ENCODE peak calls at places on chromosomes 16 and 17, in ten cellular contexts. One of them, this sample, is unnamed.

GRCh38 chr17:2388705-2389099 is 12.2 kb downstream of the MNT start:
- DNase-seq in GM03348: no peak
- DNase-seq in cardiac fibroblast: no peak
- DNase-seq in stimulated activated CD4-positive, alpha-beta T cell treated with anti-CD3 and anti-CD28 coated beads, Interleukin-1b, Interleukin-23, amount 100 ng/mL, for 1 hour: no peak
- DNase-seq in stimulated activated CD8-positive, alpha-beta memory T cell treated with anti-CD3 and anti-CD28 coated beads, Interleukin-15, amount 100 ng/mL, for 24 hours: no peak
- DNase-seq in mucosa of descending colon: no peak
- DNase-seq in iPS-NIHi11: no peak
- DNase-seq in left cardiac atrium: no peak
- DNase-seq in EH: no peak
- DNase-seq in pancreas: peak
- DNase-seq in this sample: no peak

GRCh38 chr16:86567701-86568571 is 1.3 kb downstream of the FOXC2 start:
- DNase-seq in pancreas: no peak
- DNase-seq in iPS-NIHi11: peak
- DNase-seq in EH: peak
- DNase-seq in GM03348: peak
- DNase-seq in stimulated activated CD4-positive, alpha-beta T cell treated with anti-CD3 and anti-CD28 coated beads, Interleukin-1b, Interleukin-23, amount 100 ng/mL, for 1 hour: no peak
- DNase-seq in left cardiac atrium: no peak
- DNase-seq in stimulated activated CD8-positive, alpha-beta memory T cell treated with anti-CD3 and anti-CD28 coated beads, Interleukin-15, amount 100 ng/mL, for 24 hours: no peak
- DNase-seq in cardiac fibroblast: peak
- DNase-seq in mucosa of descending colon: no peak
- DNase-seq in this sample: peak

GRCh38 chr17:19647697-19648474 is 665 bp upstream of the ALDH3A2 start:
- DNase-seq in left cardiac atrium: peak
- DNase-seq in mucosa of descending colon: peak
- DNase-seq in pancreas: peak
- DNase-seq in iPS-NIHi11: peak
- DNase-seq in GM03348: peak
- DNase-seq in cardiac fibroblast: peak
- DNase-seq in EH: peak
- DNase-seq in stimulated activated CD4-positive, alpha-beta T cell treated with anti-CD3 and anti-CD28 coated beads, Interleukin-1b, Interleukin-23, amount 100 ng/mL, for 1 hour: no peak
- DNase-seq in stimulated activated CD8-positive, alpha-beta memory T cell treated with anti-CD3 and anti-CD28 coated beads, Interleukin-15, amount 100 ng/mL, for 24 hours: peak
- DNase-seq in this sample: peak

GRCh38 chr16:87017388-87018012 is 299.7 kb downstream of the C16orf95 start:
- DNase-seq in stimulated activated CD8-positive, alpha-beta memory T cell treated with anti-CD3 and anti-CD28 coated beads, Interleukin-15, amount 100 ng/mL, for 24 hours: no peak
- DNase-seq in left cardiac atrium: no peak
- DNase-seq in pancreas: no peak
- DNase-seq in EH: peak
- DNase-seq in stimulated activated CD4-positive, alpha-beta T cell treated with anti-CD3 and anti-CD28 coated beads, Interleukin-1b, Interleukin-23, amount 100 ng/mL, for 1 hour: no peak
- DNase-seq in mucosa of descending colon: no peak
- DNase-seq in GM03348: peak
- DNase-seq in cardiac fibroblast: peak
- DNase-seq in iPS-NIHi11: no peak
- DNase-seq in this sample: peak

GRCh38 chr17:75652934-75653549 is 13.9 kb downstream of the RECQL5 start:
- DNase-seq in iPS-NIHi11: peak
- DNase-seq in stimulated activated CD4-positive, alpha-beta T cell treated with anti-CD3 and anti-CD28 coated beads, Interleukin-1b, Interleukin-23, amount 100 ng/mL, for 1 hour: no peak
- DNase-seq in cardiac fibroblast: peak
- DNase-seq in left cardiac atrium: no peak
- DNase-seq in stimulated activated CD8-positive, alpha-beta memory T cell treated with anti-CD3 and anti-CD28 coated beads, Interleukin-15, amount 100 ng/mL, for 24 hours: no peak
- DNase-seq in pancreas: no peak
- DNase-seq in GM03348: peak
- DNase-seq in mucosa of descending colon: peak
- DNase-seq in EH: peak
- DNase-seq in this sample: peak

GRCh38 chr17:75689441-75689873 is 22.3 kb downstream of the SAP30BP start:
- DNase-seq in cardiac fibroblast: no peak
- DNase-seq in pancreas: no peak
- DNase-seq in mucosa of descending colon: no peak
- DNase-seq in stimulated activated CD8-positive, alpha-beta memory T cell treated with anti-CD3 and anti-CD28 coated beads, Interleukin-15, amount 100 ng/mL, for 24 hours: no peak
- DNase-seq in GM03348: no peak
- DNase-seq in left cardiac atrium: no peak
- DNase-seq in EH: peak
- DNase-seq in iPS-NIHi11: no peak
- DNase-seq in stimulated activated CD4-positive, alpha-beta T cell treated with anti-CD3 and anti-CD28 coated beads, Interleukin-1b, Interleukin-23, amount 100 ng/mL, for 1 hour: no peak
- DNase-seq in this sample: no peak

GRCh38 chr17:13725286-13725990 is 123.7 kb upstream of the HS3ST3A1 start:
- DNase-seq in pancreas: no peak
- DNase-seq in cardiac fibroblast: peak
- DNase-seq in stimulated activated CD4-positive, alpha-beta T cell treated with anti-CD3 and anti-CD28 coated beads, Interleukin-1b, Interleukin-23, amount 100 ng/mL, for 1 hour: no peak
- DNase-seq in iPS-NIHi11: no peak
- DNase-seq in GM03348: peak
- DNase-seq in mucosa of descending colon: no peak
- DNase-seq in EH: peak
- DNase-seq in stimulated activated CD8-positive, alpha-beta memory T cell treated with anti-CD3 and anti-CD28 coated beads, Interleukin-15, amount 100 ng/mL, for 24 hours: no peak
- DNase-seq in left cardiac atrium: no peak
- DNase-seq in this sample: peak

GRCh38 chr16:84864266-84864955 is 44.6 kb downstream of the CRISPLD2 start:
- DNase-seq in left cardiac atrium: no peak
- DNase-seq in iPS-NIHi11: no peak
- DNase-seq in cardiac fibroblast: no peak
- DNase-seq in EH: no peak
- DNase-seq in stimulated activated CD8-positive, alpha-beta memory T cell treated with anti-CD3 and anti-CD28 coated beads, Interleukin-15, amount 100 ng/mL, for 24 hours: no peak
- DNase-seq in mucosa of descending colon: no peak
- DNase-seq in pancreas: no peak
- DNase-seq in GM03348: no peak
- DNase-seq in stimulated activated CD4-positive, alpha-beta T cell treated with anti-CD3 and anti-CD28 coated beads, Interleukin-1b, Interleukin-23, amount 100 ng/mL, for 1 hour: no peak
- DNase-seq in this sample: no peak

GRCh38 chr17:8151641-8152111 is 528 bp downstream of the PER1 start:
- DNase-seq in left cardiac atrium: peak
- DNase-seq in cardiac fibroblast: peak
- DNase-seq in GM03348: peak
- DNase-seq in iPS-NIHi11: no peak
- DNase-seq in stimulated activated CD8-positive, alpha-beta memory T cell treated with anti-CD3 and anti-CD28 coated beads, Interleukin-15, amount 100 ng/mL, for 24 hours: no peak
- DNase-seq in stimulated activated CD4-positive, alpha-beta T cell treated with anti-CD3 and anti-CD28 coated beads, Interleukin-1b, Interleukin-23, amount 100 ng/mL, for 1 hour: no peak
- DNase-seq in pancreas: peak
- DNase-seq in mucosa of descending colon: peak
- DNase-seq in EH: peak
- DNase-seq in this sample: peak

GRCh38 chr17:44758414-44759095 is at the start of gene ADAM11:
- DNase-seq in GM03348: peak
- DNase-seq in cardiac fibroblast: no peak
- DNase-seq in pancreas: no peak
- DNase-seq in mucosa of descending colon: no peak
- DNase-seq in stimulated activated CD8-positive, alpha-beta memory T cell treated with anti-CD3 and anti-CD28 coated beads, Interleukin-15, amount 100 ng/mL, for 24 hours: no peak
- DNase-seq in stimulated activated CD4-positive, alpha-beta T cell treated with anti-CD3 and anti-CD28 coated beads, Interleukin-1b, Interleukin-23, amount 100 ng/mL, for 1 hour: no peak
- DNase-seq in left cardiac atrium: no peak
- DNase-seq in iPS-NIHi11: peak
- DNase-seq in EH: peak
- DNase-seq in this sample: peak

GRCh38 chr17:64459284-64459747 is 10.4 kb downstream of the MILR1 start:
- DNase-seq in stimulated activated CD8-positive, alpha-beta memory T cell treated with anti-CD3 and anti-CD28 coated beads, Interleukin-15, amount 100 ng/mL, for 24 hours: no peak
- DNase-seq in EH: peak
- DNase-seq in stimulated activated CD4-positive, alpha-beta T cell treated with anti-CD3 and anti-CD28 coated beads, Interleukin-1b, Interleukin-23, amount 100 ng/mL, for 1 hour: no peak
- DNase-seq in GM03348: peak
- DNase-seq in mucosa of descending colon: no peak
- DNase-seq in left cardiac atrium: no peak
- DNase-seq in iPS-NIHi11: no peak
- DNase-seq in cardiac fibroblast: peak
- DNase-seq in pancreas: no peak
- DNase-seq in this sample: peak

GRCh38 chr17:50141750-50142119 is 8.7 kb downstream of the PPP1R9B start:
- DNase-seq in left cardiac atrium: no peak
- DNase-seq in pancreas: peak
- DNase-seq in EH: no peak
- DNase-seq in mucosa of descending colon: peak
- DNase-seq in GM03348: no peak
- DNase-seq in cardiac fibroblast: no peak
- DNase-seq in stimulated activated CD4-positive, alpha-beta T cell treated with anti-CD3 and anti-CD28 coated beads, Interleukin-1b, Interleukin-23, amount 100 ng/mL, for 1 hour: no peak
- DNase-seq in iPS-NIHi11: no peak
- DNase-seq in stimulated activated CD8-positive, alpha-beta memory T cell treated with anti-CD3 and anti-CD28 coated beads, Interleukin-15, amount 100 ng/mL, for 24 hours: no peak
- DNase-seq in this sample: no peak

GRCh38 chr16:83835972-83836566 is 28.3 kb downstream of the HSBP1 start:
- DNase-seq in stimulated activated CD8-positive, alpha-beta memory T cell treated with anti-CD3 and anti-CD28 coated beads, Interleukin-15, amount 100 ng/mL, for 24 hours: no peak
- DNase-seq in stimulated activated CD4-positive, alpha-beta T cell treated with anti-CD3 and anti-CD28 coated beads, Interleukin-1b, Interleukin-23, amount 100 ng/mL, for 1 hour: no peak
- DNase-seq in GM03348: peak
- DNase-seq in left cardiac atrium: no peak
- DNase-seq in EH: peak
- DNase-seq in iPS-NIHi11: no peak
- DNase-seq in mucosa of descending colon: no peak
- DNase-seq in pancreas: no peak
- DNase-seq in cardiac fibroblast: peak
- DNase-seq in this sample: peak

GRCh38 chr17:78343433-78344201 is 16.3 kb downstream of the SOCS3 start:
- DNase-seq in EH: no peak
- DNase-seq in stimulated activated CD8-positive, alpha-beta memory T cell treated with anti-CD3 and anti-CD28 coated beads, Interleukin-15, amount 100 ng/mL, for 24 hours: no peak
- DNase-seq in pancreas: no peak
- DNase-seq in mucosa of descending colon: peak
- DNase-seq in stimulated activated CD4-positive, alpha-beta T cell treated with anti-CD3 and anti-CD28 coated beads, Interleukin-1b, Interleukin-23, amount 100 ng/mL, for 1 hour: no peak
- DNase-seq in iPS-NIHi11: no peak
- DNase-seq in GM03348: no peak
- DNase-seq in cardiac fibroblast: no peak
- DNase-seq in left cardiac atrium: peak
- DNase-seq in this sample: no peak

GRCh38 chr16:1335996-1336395 is 2.6 kb downstream of the BAIAP3 start:
- DNase-seq in stimulated activated CD8-positive, alpha-beta memory T cell treated with anti-CD3 and anti-CD28 coated beads, Interleukin-15, amount 100 ng/mL, for 24 hours: no peak
- DNase-seq in left cardiac atrium: no peak
- DNase-seq in cardiac fibroblast: no peak
- DNase-seq in pancreas: no peak
- DNase-seq in GM03348: no peak
- DNase-seq in EH: no peak
- DNase-seq in mucosa of descending colon: no peak
- DNase-seq in stimulated activated CD4-positive, alpha-beta T cell treated with anti-CD3 and anti-CD28 coated beads, Interleukin-1b, Interleukin-23, amount 100 ng/mL, for 1 hour: no peak
- DNase-seq in iPS-NIHi11: no peak
- DNase-seq in this sample: no peak

GRCh38 chr17:37541880-37542675 is 52.4 kb downstream of the DUSP14 start:
- DNase-seq in GM03348: peak
- DNase-seq in cardiac fibroblast: peak
- DNase-seq in left cardiac atrium: no peak
- DNase-seq in stimulated activated CD4-positive, alpha-beta T cell treated with anti-CD3 and anti-CD28 coated beads, Interleukin-1b, Interleukin-23, amount 100 ng/mL, for 1 hour: no peak
- DNase-seq in pancreas: no peak
- DNase-seq in stimulated activated CD8-positive, alpha-beta memory T cell treated with anti-CD3 and anti-CD28 coated beads, Interleukin-15, amount 100 ng/mL, for 24 hours: no peak
- DNase-seq in EH: peak
- DNase-seq in mucosa of descending colon: no peak
- DNase-seq in iPS-NIHi11: peak
- DNase-seq in this sample: peak

GRCh38 chr16:88505405-88506082 is 52.5 kb downstream of the ZFPM1 start:
- DNase-seq in EH: peak
- DNase-seq in stimulated activated CD4-positive, alpha-beta T cell treated with anti-CD3 and anti-CD28 coated beads, Interleukin-1b, Interleukin-23, amount 100 ng/mL, for 1 hour: peak
- DNase-seq in left cardiac atrium: peak
- DNase-seq in cardiac fibroblast: peak
- DNase-seq in iPS-NIHi11: peak
- DNase-seq in GM03348: peak
- DNase-seq in stimulated activated CD8-positive, alpha-beta memory T cell treated with anti-CD3 and anti-CD28 coated beads, Interleukin-15, amount 100 ng/mL, for 24 hours: peak
- DNase-seq in pancreas: peak
- DNase-seq in mucosa of descending colon: peak
- DNase-seq in this sample: peak

GRCh38 chr17:37392024-37392590 is 14.5 kb downstream of the ACACA start:
- DNase-seq in left cardiac atrium: no peak
- DNase-seq in cardiac fibroblast: peak
- DNase-seq in stimulated activated CD4-positive, alpha-beta T cell treated with anti-CD3 and anti-CD28 coated beads, Interleukin-1b, Interleukin-23, amount 100 ng/mL, for 1 hour: no peak
- DNase-seq in GM03348: peak
- DNase-seq in pancreas: no peak
- DNase-seq in mucosa of descending colon: no peak
- DNase-seq in stimulated activated CD8-positive, alpha-beta memory T cell treated with anti-CD3 and anti-CD28 coated beads, Interleukin-15, amount 100 ng/mL, for 24 hours: no peak
- DNase-seq in iPS-NIHi11: no peak
- DNase-seq in EH: peak
- DNase-seq in this sample: peak

This sample was measured in AG08396.